ENCODE peak calls at places on chromosome 5, in seven cellular contexts. One of them, this sample, is unnamed.

GRCh38 chr5:147396070-147396469 is 113.8 kb downstream of the DPYSL3 start:
- DNase-seq in astrocyte of the spinal cord: no peak
- DNase-seq in CD8-positive, alpha-beta T cell: no peak
- DNase-seq in brain microvascular endothelial cell: no peak
- DNase-seq in HCT116: no peak
- DNase-seq in ovary: peak
- DNase-seq in cardiac fibroblast: no peak
- DNase-seq in this sample: peak

GRCh38 chr5:179893076-179893957 is 14.4 kb downstream of the TBC1D9B start:
- DNase-seq in astrocyte of the spinal cord: no peak
- DNase-seq in CD8-positive, alpha-beta T cell: no peak
- DNase-seq in brain microvascular endothelial cell: no peak
- DNase-seq in HCT116: no peak
- DNase-seq in ovary: no peak
- DNase-seq in cardiac fibroblast: no peak
- DNase-seq in this sample: no peak

GRCh38 chr5:6506631-6507030 is 58.0 kb downstream of the UBE2QL1 start:
- DNase-seq in astrocyte of the spinal cord: no peak
- DNase-seq in CD8-positive, alpha-beta T cell: no peak
- DNase-seq in brain microvascular endothelial cell: no peak
- DNase-seq in HCT116: no peak
- DNase-seq in ovary: no peak
- DNase-seq in cardiac fibroblast: no peak
- DNase-seq in this sample: no peak

GRCh38 chr5:151773979-151774378 is 2.2 kb downstream of the G3BP1 start:
- DNase-seq in astrocyte of the spinal cord: no peak
- DNase-seq in CD8-positive, alpha-beta T cell: no peak
- DNase-seq in brain microvascular endothelial cell: no peak
- DNase-seq in HCT116: no peak
- DNase-seq in ovary: no peak
- DNase-seq in cardiac fibroblast: no peak
- DNase-seq in this sample: peak

GRCh38 chr5:33612386-33612785 is 171.6 kb downstream of the TARS1 start:
- DNase-seq in astrocyte of the spinal cord: peak
- DNase-seq in CD8-positive, alpha-beta T cell: no peak
- DNase-seq in brain microvascular endothelial cell: peak
- DNase-seq in HCT116: no peak
- DNase-seq in ovary: no peak
- DNase-seq in cardiac fibroblast: peak
- DNase-seq in this sample: peak

GRCh38 chr5:127785098-127785927 is 82.1 kb downstream of the CCDC192 start:
- DNase-seq in astrocyte of the spinal cord: peak
- DNase-seq in CD8-positive, alpha-beta T cell: no peak
- DNase-seq in brain microvascular endothelial cell: peak
- DNase-seq in HCT116: no peak
- DNase-seq in ovary: no peak
- DNase-seq in cardiac fibroblast: peak
- DNase-seq in this sample: peak

GRCh38 chr5:73378070-73378469 is 70.5 kb downstream of the FOXD1 start:
- DNase-seq in astrocyte of the spinal cord: peak
- DNase-seq in CD8-positive, alpha-beta T cell: no peak
- DNase-seq in brain microvascular endothelial cell: no peak
- DNase-seq in HCT116: no peak
- DNase-seq in ovary: no peak
- DNase-seq in cardiac fibroblast: no peak
- DNase-seq in this sample: peak

GRCh38 chr5:159061186-159061796 is 38.4 kb downstream of the EBF1 start:
- DNase-seq in astrocyte of the spinal cord: peak
- DNase-seq in CD8-positive, alpha-beta T cell: no peak
- DNase-seq in brain microvascular endothelial cell: peak
- DNase-seq in HCT116: no peak
- DNase-seq in ovary: peak
- DNase-seq in cardiac fibroblast: peak
- DNase-seq in this sample: peak

GRCh38 chr5:65961644-65962043 is 35.3 kb downstream of the ERBIN start:
- DNase-seq in astrocyte of the spinal cord: peak
- DNase-seq in CD8-positive, alpha-beta T cell: no peak
- DNase-seq in brain microvascular endothelial cell: peak
- DNase-seq in HCT116: no peak
- DNase-seq in ovary: no peak
- DNase-seq in cardiac fibroblast: peak
- DNase-seq in this sample: peak

GRCh38 chr5:59264641-59265245 is 628.8 kb downstream of the PDE4D start:
- DNase-seq in astrocyte of the spinal cord: no peak
- DNase-seq in CD8-positive, alpha-beta T cell: no peak
- DNase-seq in brain microvascular endothelial cell: peak
- DNase-seq in HCT116: no peak
- DNase-seq in ovary: no peak
- DNase-seq in cardiac fibroblast: no peak
- DNase-seq in this sample: peak

GRCh38 chr5:26024774-26025173 is 1013.6 kb downstream of the CDH9 start:
- DNase-seq in astrocyte of the spinal cord: no peak
- DNase-seq in CD8-positive, alpha-beta T cell: no peak
- DNase-seq in brain microvascular endothelial cell: no peak
- DNase-seq in HCT116: no peak
- DNase-seq in ovary: no peak
- DNase-seq in cardiac fibroblast: no peak
- DNase-seq in this sample: no peak

GRCh38 chr5:137611011-137611580 is 112.0 kb upstream of the SPOCK1 start:
- DNase-seq in astrocyte of the spinal cord: no peak
- DNase-seq in CD8-positive, alpha-beta T cell: no peak
- DNase-seq in brain microvascular endothelial cell: no peak
- DNase-seq in HCT116: no peak
- DNase-seq in ovary: no peak
- DNase-seq in cardiac fibroblast: no peak
- DNase-seq in this sample: no peak

GRCh38 chr5:73152411-73153388 is 20.3 kb upstream of the TMEM174 start:
- DNase-seq in astrocyte of the spinal cord: no peak
- DNase-seq in CD8-positive, alpha-beta T cell: no peak
- DNase-seq in brain microvascular endothelial cell: no peak
- DNase-seq in HCT116: peak
- DNase-seq in ovary: no peak
- DNase-seq in cardiac fibroblast: no peak
- DNase-seq in this sample: no peak

GRCh38 chr5:1210832-1211251 is 9.4 kb downstream of the SLC6A19 start:
- DNase-seq in astrocyte of the spinal cord: no peak
- DNase-seq in CD8-positive, alpha-beta T cell: no peak
- DNase-seq in brain microvascular endothelial cell: no peak
- DNase-seq in HCT116: no peak
- DNase-seq in ovary: no peak
- DNase-seq in cardiac fibroblast: no peak
- DNase-seq in this sample: no peak

GRCh38 chr5:9338796-9339195 is 207.1 kb downstream of the SEMA5A start:
- DNase-seq in astrocyte of the spinal cord: no peak
- DNase-seq in CD8-positive, alpha-beta T cell: no peak
- DNase-seq in brain microvascular endothelial cell: no peak
- DNase-seq in HCT116: no peak
- DNase-seq in ovary: no peak
- DNase-seq in cardiac fibroblast: no peak
- DNase-seq in this sample: no peak

GRCh38 chr5:94021246-94021645 is 279.8 kb upstream of the POU5F2 start:
- DNase-seq in astrocyte of the spinal cord: peak
- DNase-seq in CD8-positive, alpha-beta T cell: no peak
- DNase-seq in brain microvascular endothelial cell: peak
- DNase-seq in HCT116: peak
- DNase-seq in ovary: no peak
- DNase-seq in cardiac fibroblast: peak
- DNase-seq in this sample: peak

GRCh38 chr5:93117753-93118531 is 463.1 kb downstream of the NR2F1-AS1 start:
- DNase-seq in astrocyte of the spinal cord: peak
- DNase-seq in CD8-positive, alpha-beta T cell: no peak
- DNase-seq in brain microvascular endothelial cell: no peak
- DNase-seq in HCT116: no peak
- DNase-seq in ovary: no peak
- DNase-seq in cardiac fibroblast: peak
- DNase-seq in this sample: peak

GRCh38 chr5:149387982-149388381 is 8.9 kb upstream of the IL17B start:
- DNase-seq in astrocyte of the spinal cord: peak
- DNase-seq in CD8-positive, alpha-beta T cell: no peak
- DNase-seq in brain microvascular endothelial cell: peak
- DNase-seq in HCT116: no peak
- DNase-seq in ovary: peak
- DNase-seq in cardiac fibroblast: peak
- DNase-seq in this sample: peak

GRCh38 chr5:31581498-31582099 is 49.5 kb downstream of the C5orf22 start:
- DNase-seq in astrocyte of the spinal cord: peak
- DNase-seq in CD8-positive, alpha-beta T cell: no peak
- DNase-seq in brain microvascular endothelial cell: no peak
- DNase-seq in HCT116: peak
- DNase-seq in ovary: no peak
- DNase-seq in cardiac fibroblast: peak
- DNase-seq in this sample: peak

GRCh38 chr5:85441138-85441537 is 1056.5 kb upstream of the EDIL3 start:
- DNase-seq in astrocyte of the spinal cord: no peak
- DNase-seq in CD8-positive, alpha-beta T cell: no peak
- DNase-seq in brain microvascular endothelial cell: no peak
- DNase-seq in HCT116: no peak
- DNase-seq in ovary: no peak
- DNase-seq in cardiac fibroblast: no peak
- DNase-seq in this sample: peak

GRCh38 chr5:59489551-59489950 is 404.0 kb downstream of the PDE4D start:
- DNase-seq in astrocyte of the spinal cord: no peak
- DNase-seq in CD8-positive, alpha-beta T cell: no peak
- DNase-seq in brain microvascular endothelial cell: no peak
- DNase-seq in HCT116: no peak
- DNase-seq in ovary: no peak
- DNase-seq in cardiac fibroblast: peak
- DNase-seq in this sample: peak

GRCh38 chr5:168165221-168165965 is 126.1 kb upstream of the WWC1 start:
- DNase-seq in astrocyte of the spinal cord: peak
- DNase-seq in CD8-positive, alpha-beta T cell: no peak
- DNase-seq in brain microvascular endothelial cell: no peak
- DNase-seq in HCT116: no peak
- DNase-seq in ovary: no peak
- DNase-seq in cardiac fibroblast: no peak
- DNase-seq in this sample: no peak

GRCh38 chr5:56319281-56320242 is 86.4 kb upstream of the ANKRD55 start:
- DNase-seq in astrocyte of the spinal cord: peak
- DNase-seq in CD8-positive, alpha-beta T cell: no peak
- DNase-seq in brain microvascular endothelial cell: no peak
- DNase-seq in HCT116: no peak
- DNase-seq in ovary: peak
- DNase-seq in cardiac fibroblast: peak
- DNase-seq in this sample: peak

GRCh38 chr5:56080375-56081052 is 85.8 kb upstream of the IL6ST start:
- DNase-seq in astrocyte of the spinal cord: no peak
- DNase-seq in CD8-positive, alpha-beta T cell: no peak
- DNase-seq in brain microvascular endothelial cell: no peak
- DNase-seq in HCT116: no peak
- DNase-seq in ovary: no peak
- DNase-seq in cardiac fibroblast: no peak
- DNase-seq in this sample: no peak

GRCh38 chr5:77076961-77077820 is 9.9 kb downstream of the ZBED3 start:
- DNase-seq in astrocyte of the spinal cord: peak
- DNase-seq in CD8-positive, alpha-beta T cell: peak
- DNase-seq in brain microvascular endothelial cell: peak
- DNase-seq in HCT116: no peak
- DNase-seq in ovary: peak
- DNase-seq in cardiac fibroblast: peak
- DNase-seq in this sample: peak
- TF ChIP-seq CTCF in astrocyte of the spinal cord: peak
- TF ChIP-seq CTCF in CD8-positive, alpha-beta T cell: peak
- TF ChIP-seq CTCF in brain microvascular endothelial cell: peak
- TF ChIP-seq CTCF in HCT116: no peak
- TF ChIP-seq CTCF in ovary: peak
- TF ChIP-seq CTCF in cardiac fibroblast: peak
- TF ChIP-seq CTCF in this sample: peak

GRCh38 chr5:43000198-43000840 is 39.8 kb downstream of the ANXA2R start:
- DNase-seq in astrocyte of the spinal cord: peak
- DNase-seq in CD8-positive, alpha-beta T cell: no peak
- DNase-seq in brain microvascular endothelial cell: no peak
- DNase-seq in HCT116: no peak
- DNase-seq in ovary: no peak
- DNase-seq in cardiac fibroblast: no peak
- DNase-seq in this sample: peak
- H3K4me3 ChIP-seq in astrocyte of the spinal cord: peak
- H3K4me3 ChIP-seq in CD8-positive, alpha-beta T cell: no peak
- H3K4me3 ChIP-seq in brain microvascular endothelial cell: peak
- H3K4me3 ChIP-seq in HCT116: no peak
- H3K4me3 ChIP-seq in ovary: no peak
- H3K4me3 ChIP-seq in cardiac fibroblast: peak
- H3K4me3 ChIP-seq in this sample: peak

GRCh38 chr5:97980291-97980690 is 793.2 kb upstream of the RGMB start:
- DNase-seq in astrocyte of the spinal cord: no peak
- DNase-seq in CD8-positive, alpha-beta T cell: no peak
- DNase-seq in brain microvascular endothelial cell: no peak
- DNase-seq in HCT116: no peak
- DNase-seq in ovary: no peak
- DNase-seq in cardiac fibroblast: peak
- DNase-seq in this sample: peak

GRCh38 chr5:97991236-97991635 is 782.2 kb upstream of the RGMB start:
- DNase-seq in astrocyte of the spinal cord: no peak
- DNase-seq in CD8-positive, alpha-beta T cell: no peak
- DNase-seq in brain microvascular endothelial cell: no peak
- DNase-seq in HCT116: no peak
- DNase-seq in ovary: no peak
- DNase-seq in cardiac fibroblast: no peak
- DNase-seq in this sample: no peak

GRCh38 chr5:97986069-97986468 is 787.4 kb upstream of the RGMB start:
- DNase-seq in astrocyte of the spinal cord: peak
- DNase-seq in CD8-positive, alpha-beta T cell: no peak
- DNase-seq in brain microvascular endothelial cell: peak
- DNase-seq in HCT116: peak
- DNase-seq in ovary: no peak
- DNase-seq in cardiac fibroblast: peak
- DNase-seq in this sample: peak
- TF ChIP-seq CTCF in astrocyte of the spinal cord: no peak
- TF ChIP-seq CTCF in CD8-positive, alpha-beta T cell: no peak
- TF ChIP-seq CTCF in brain microvascular endothelial cell: peak
- TF ChIP-seq CTCF in HCT116: no peak
- TF ChIP-seq CTCF in ovary: no peak
- TF ChIP-seq CTCF in cardiac fibroblast: peak
- TF ChIP-seq CTCF in this sample: peak

GRCh38 chr5:50968296-50969206 is 302.1 kb downstream of the PARP8 start:
- DNase-seq in astrocyte of the spinal cord: no peak
- DNase-seq in CD8-positive, alpha-beta T cell: no peak
- DNase-seq in brain microvascular endothelial cell: no peak
- DNase-seq in HCT116: no peak
- DNase-seq in ovary: no peak
- DNase-seq in cardiac fibroblast: no peak
- DNase-seq in this sample: no peak

GRCh38 chr5:50969207-50970145 is 303.0 kb downstream of the PARP8 start:
- DNase-seq in astrocyte of the spinal cord: no peak
- DNase-seq in CD8-positive, alpha-beta T cell: no peak
- DNase-seq in brain microvascular endothelial cell: no peak
- DNase-seq in HCT116: no peak
- DNase-seq in ovary: no peak
- DNase-seq in cardiac fibroblast: no peak
- DNase-seq in this sample: no peak

GRCh38 chr5:50965621-50966362 is 299.4 kb downstream of the PARP8 start:
- DNase-seq in astrocyte of the spinal cord: no peak
- DNase-seq in CD8-positive, alpha-beta T cell: no peak
- DNase-seq in brain microvascular endothelial cell: no peak
- DNase-seq in HCT116: no peak
- DNase-seq in ovary: no peak
- DNase-seq in cardiac fibroblast: no peak
- DNase-seq in this sample: no peak

GRCh38 chr5:50967388-50968039 is 301.1 kb downstream of the PARP8 start:
- DNase-seq in astrocyte of the spinal cord: no peak
- DNase-seq in CD8-positive, alpha-beta T cell: no peak
- DNase-seq in brain microvascular endothelial cell: no peak
- DNase-seq in HCT116: no peak
- DNase-seq in ovary: no peak
- DNase-seq in cardiac fibroblast: no peak
- DNase-seq in this sample: no peak

GRCh38 chr5:50966986-50967385 is 300.5 kb downstream of the PARP8 start:
- DNase-seq in astrocyte of the spinal cord: no peak
- DNase-seq in CD8-positive, alpha-beta T cell: no peak
- DNase-seq in brain microvascular endothelial cell: no peak
- DNase-seq in HCT116: no peak
- DNase-seq in ovary: no peak
- DNase-seq in cardiac fibroblast: no peak
- DNase-seq in this sample: no peak
- H3K4me3 ChIP-seq in astrocyte of the spinal cord: no peak
- H3K4me3 ChIP-seq in CD8-positive, alpha-beta T cell: no peak
- H3K4me3 ChIP-seq in brain microvascular endothelial cell: no peak
- H3K4me3 ChIP-seq in HCT116: no peak
- H3K4me3 ChIP-seq in ovary: no peak
- H3K4me3 ChIP-seq in cardiac fibroblast: no peak
- H3K4me3 ChIP-seq in this sample: no peak